ENCODE peak calls at places on chromosomes 3 and 15, in nine cellular contexts. One of them, this sample, is unnamed.

GRCh38 chr3:46934067-46934466 is 42.5 kb downstream of the CCDC12 start:
- DNase-seq in stomach: no peak
- DNase-seq in lower lobe of right lung: peak
- DNase-seq in uterus: no peak
- DNase-seq in CD4-positive, alpha-beta T cell: no peak
- DNase-seq in HFFc6: no peak
- DNase-seq in H9: no peak
- DNase-seq in OCI-LY7: no peak
- DNase-seq in B cell: no peak
- DNase-seq in this sample: no peak

GRCh38 chr15:78629716-78630065 is 8.9 kb upstream of the CHRNA3 start:
- DNase-seq in stomach: peak
- DNase-seq in lower lobe of right lung: no peak
- DNase-seq in uterus: no peak
- DNase-seq in CD4-positive, alpha-beta T cell: no peak
- DNase-seq in HFFc6: no peak
- DNase-seq in H9: no peak
- DNase-seq in OCI-LY7: no peak
- DNase-seq in B cell: no peak
- DNase-seq in this sample: no peak

GRCh38 chr3:195893516-195893915 is 14.8 kb downstream of the TNK2 start:
- DNase-seq in stomach: no peak
- DNase-seq in lower lobe of right lung: no peak
- DNase-seq in uterus: no peak
- DNase-seq in CD4-positive, alpha-beta T cell: no peak
- DNase-seq in HFFc6: no peak
- DNase-seq in H9: no peak
- DNase-seq in OCI-LY7: peak
- DNase-seq in B cell: peak
- DNase-seq in this sample: no peak

GRCh38 chr3:15097889-15098288 is 1.1 kb downstream of the RBSN start:
- DNase-seq in stomach: no peak
- DNase-seq in lower lobe of right lung: no peak
- DNase-seq in uterus: no peak
- DNase-seq in CD4-positive, alpha-beta T cell: no peak
- DNase-seq in HFFc6: peak
- DNase-seq in H9: no peak
- DNase-seq in OCI-LY7: peak
- DNase-seq in B cell: no peak
- DNase-seq in this sample: no peak

GRCh38 chr15:75452364-75452967 is 976 bp upstream of the SIN3A start:
- DNase-seq in stomach: peak
- DNase-seq in lower lobe of right lung: peak
- DNase-seq in uterus: peak
- DNase-seq in CD4-positive, alpha-beta T cell: peak
- DNase-seq in HFFc6: peak
- DNase-seq in H9: peak
- DNase-seq in OCI-LY7: peak
- DNase-seq in B cell: peak
- DNase-seq in this sample: no peak

GRCh38 chr15:65829150-65829764 is 37.2 kb upstream of the DENND4A start:
- DNase-seq in stomach: no peak
- DNase-seq in lower lobe of right lung: no peak
- DNase-seq in uterus: no peak
- DNase-seq in CD4-positive, alpha-beta T cell: no peak
- DNase-seq in HFFc6: no peak
- DNase-seq in H9: no peak
- DNase-seq in OCI-LY7: peak
- DNase-seq in B cell: no peak
- DNase-seq in this sample: no peak

GRCh38 chr15:89199734-89200133 is 21.6 kb downstream of the RLBP1 start:
- DNase-seq in stomach: no peak
- DNase-seq in lower lobe of right lung: no peak
- DNase-seq in uterus: no peak
- DNase-seq in CD4-positive, alpha-beta T cell: no peak
- DNase-seq in HFFc6: no peak
- DNase-seq in H9: peak
- DNase-seq in OCI-LY7: no peak
- DNase-seq in B cell: no peak
- DNase-seq in this sample: peak

GRCh38 chr15:62966294-62966693 is 76.3 kb upstream of the TPM1 start:
- DNase-seq in stomach: no peak
- DNase-seq in lower lobe of right lung: no peak
- DNase-seq in uterus: no peak
- DNase-seq in CD4-positive, alpha-beta T cell: no peak
- DNase-seq in HFFc6: no peak
- DNase-seq in H9: no peak
- DNase-seq in OCI-LY7: no peak
- DNase-seq in B cell: no peak
- DNase-seq in this sample: no peak

GRCh38 chr3:157271283-157271882 is 111.4 kb upstream of the CCNL1 start:
- DNase-seq in stomach: no peak
- DNase-seq in lower lobe of right lung: no peak
- DNase-seq in uterus: no peak
- DNase-seq in CD4-positive, alpha-beta T cell: no peak
- DNase-seq in HFFc6: no peak
- DNase-seq in H9: no peak
- DNase-seq in OCI-LY7: no peak
- DNase-seq in B cell: no peak
- DNase-seq in this sample: no peak

GRCh38 chr3:24454862-24455261 is 39.8 kb downstream of the THRB start:
- DNase-seq in stomach: no peak
- DNase-seq in lower lobe of right lung: no peak
- DNase-seq in uterus: no peak
- DNase-seq in CD4-positive, alpha-beta T cell: no peak
- DNase-seq in HFFc6: no peak
- DNase-seq in H9: no peak
- DNase-seq in OCI-LY7: no peak
- DNase-seq in B cell: no peak
- DNase-seq in this sample: no peak

GRCh38 chr3:187183210-187183862 is 13.9 kb upstream of the RTP1 start:
- DNase-seq in stomach: no peak
- DNase-seq in lower lobe of right lung: no peak
- DNase-seq in uterus: no peak
- DNase-seq in CD4-positive, alpha-beta T cell: no peak
- DNase-seq in HFFc6: no peak
- DNase-seq in H9: peak
- DNase-seq in OCI-LY7: no peak
- DNase-seq in B cell: no peak
- DNase-seq in this sample: no peak

GRCh38 chr3:42864321-42864950 is 11.2 kb downstream of the CYP8B1 start:
- DNase-seq in stomach: no peak
- DNase-seq in lower lobe of right lung: no peak
- DNase-seq in uterus: no peak
- DNase-seq in CD4-positive, alpha-beta T cell: no peak
- DNase-seq in HFFc6: no peak
- DNase-seq in H9: no peak
- DNase-seq in OCI-LY7: no peak
- DNase-seq in B cell: no peak
- DNase-seq in this sample: no peak

GRCh38 chr3:55180936-55181535 is 253.2 kb upstream of the LRTM1 start:
- DNase-seq in stomach: no peak
- DNase-seq in lower lobe of right lung: no peak
- DNase-seq in uterus: no peak
- DNase-seq in CD4-positive, alpha-beta T cell: no peak
- DNase-seq in HFFc6: peak
- DNase-seq in H9: no peak
- DNase-seq in OCI-LY7: peak
- DNase-seq in B cell: no peak
- DNase-seq in this sample: no peak

GRCh38 chr3:77464106-77464688 is 424.3 kb downstream of the ROBO2 start:
- DNase-seq in stomach: no peak
- DNase-seq in lower lobe of right lung: no peak
- DNase-seq in uterus: no peak
- DNase-seq in CD4-positive, alpha-beta T cell: no peak
- DNase-seq in HFFc6: peak
- DNase-seq in H9: no peak
- DNase-seq in OCI-LY7: no peak
- DNase-seq in B cell: no peak
- DNase-seq in this sample: no peak
- TF ChIP-seq CTCF in stomach: no peak
- TF ChIP-seq CTCF in lower lobe of right lung: no peak
- TF ChIP-seq CTCF in uterus: no peak
- TF ChIP-seq CTCF in CD4-positive, alpha-beta T cell: no peak
- TF ChIP-seq CTCF in HFFc6: no peak
- TF ChIP-seq CTCF in H9: no peak
- TF ChIP-seq CTCF in OCI-LY7: no peak
- TF ChIP-seq CTCF in B cell: no peak
- TF ChIP-seq CTCF in this sample: no peak

DNA sequence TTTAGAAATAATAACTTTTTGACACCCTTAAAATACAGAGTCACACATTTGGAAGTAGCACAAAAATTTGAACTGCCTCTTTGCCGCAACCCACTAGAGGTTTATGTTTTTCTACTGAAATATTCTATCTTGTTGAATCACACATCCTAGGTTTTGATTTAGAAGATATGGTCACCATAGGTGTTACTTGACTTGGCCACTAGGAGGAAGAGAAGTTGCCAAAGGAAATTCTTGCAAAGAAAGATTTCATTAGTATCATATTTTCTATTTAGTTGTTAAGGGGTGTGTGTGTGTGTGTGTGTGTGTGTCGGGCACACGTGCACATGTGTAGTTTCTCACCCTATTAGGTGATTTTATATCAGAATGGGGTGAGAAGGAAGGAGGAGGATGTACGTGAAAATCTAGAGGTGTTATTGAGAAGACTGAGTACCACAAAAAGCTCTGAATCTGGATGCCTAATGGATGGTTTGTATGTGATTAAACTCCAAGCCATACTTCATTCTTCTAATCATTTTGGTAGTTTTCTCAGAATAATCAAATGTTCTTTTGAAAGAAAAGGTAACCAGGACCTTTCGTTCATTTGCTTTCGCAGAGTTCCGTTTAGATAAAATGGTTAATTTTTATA is 31.5 kb downstream of the ZFAND6 start:
- DNase-seq in stomach: no peak
- DNase-seq in lower lobe of right lung: no peak
- DNase-seq in uterus: no peak
- DNase-seq in CD4-positive, alpha-beta T cell: no peak
- DNase-seq in HFFc6: no peak
- DNase-seq in H9: no peak
- DNase-seq in OCI-LY7: no peak
- DNase-seq in B cell: no peak
- DNase-seq in this sample: no peak
- TF ChIP-seq CTCF in stomach: no peak
- TF ChIP-seq CTCF in lower lobe of right lung: peak
- TF ChIP-seq CTCF in uterus: no peak
- TF ChIP-seq CTCF in CD4-positive, alpha-beta T cell: peak
- TF ChIP-seq CTCF in HFFc6: peak
- TF ChIP-seq CTCF in H9: peak
- TF ChIP-seq CTCF in OCI-LY7: peak
- TF ChIP-seq CTCF in B cell: peak
- TF ChIP-seq CTCF in this sample: peak

GRCh38 chr3:44284949-44285348 is 43.3 kb downstream of the TOPAZ1 start:
- DNase-seq in stomach: no peak
- DNase-seq in lower lobe of right lung: no peak
- DNase-seq in uterus: no peak
- DNase-seq in CD4-positive, alpha-beta T cell: no peak
- DNase-seq in HFFc6: no peak
- DNase-seq in H9: no peak
- DNase-seq in OCI-LY7: no peak
- DNase-seq in B cell: no peak
- DNase-seq in this sample: no peak

GRCh38 chr3:44277925-44278324 is 36.2 kb downstream of the TOPAZ1 start:
- DNase-seq in stomach: no peak
- DNase-seq in lower lobe of right lung: no peak
- DNase-seq in uterus: no peak
- DNase-seq in CD4-positive, alpha-beta T cell: no peak
- DNase-seq in HFFc6: no peak
- DNase-seq in H9: no peak
- DNase-seq in OCI-LY7: no peak
- DNase-seq in B cell: no peak
- DNase-seq in this sample: no peak

GRCh38 chr3:44280077-44280476 is 38.4 kb downstream of the TOPAZ1 start:
- DNase-seq in stomach: no peak
- DNase-seq in lower lobe of right lung: no peak
- DNase-seq in uterus: no peak
- DNase-seq in CD4-positive, alpha-beta T cell: no peak
- DNase-seq in HFFc6: no peak
- DNase-seq in H9: no peak
- DNase-seq in OCI-LY7: no peak
- DNase-seq in B cell: no peak
- DNase-seq in this sample: no peak

DNA sequence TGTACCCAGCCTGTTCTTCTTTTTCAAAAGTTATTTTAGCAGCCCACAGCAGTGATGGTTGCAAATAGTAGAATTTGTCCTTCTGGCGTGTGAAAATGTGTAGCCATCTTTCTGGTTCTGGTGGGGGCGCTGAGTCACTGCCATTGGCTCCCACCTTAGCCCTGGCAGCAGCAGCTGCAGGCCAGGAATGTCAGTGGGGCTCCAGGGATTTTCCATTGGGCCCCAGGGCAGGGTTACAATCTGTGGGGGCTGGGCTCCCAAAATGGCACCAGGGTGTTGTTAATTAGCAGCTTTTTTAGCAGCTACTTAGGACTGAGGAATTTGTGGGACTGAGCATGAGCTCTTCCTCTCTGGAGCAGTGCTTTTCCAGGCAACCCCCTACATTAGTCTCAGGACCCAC is 38.9 kb downstream of the TOPAZ1 start:
- DNase-seq in stomach: no peak
- DNase-seq in lower lobe of right lung: no peak
- DNase-seq in uterus: no peak
- DNase-seq in CD4-positive, alpha-beta T cell: no peak
- DNase-seq in HFFc6: no peak
- DNase-seq in H9: peak
- DNase-seq in OCI-LY7: no peak
- DNase-seq in B cell: no peak
- DNase-seq in this sample: no peak
- TF ChIP-seq CTCF in stomach: no peak
- TF ChIP-seq CTCF in lower lobe of right lung: no peak
- TF ChIP-seq CTCF in uterus: no peak
- TF ChIP-seq CTCF in CD4-positive, alpha-beta T cell: no peak
- TF ChIP-seq CTCF in HFFc6: no peak
- TF ChIP-seq CTCF in H9: no peak
- TF ChIP-seq CTCF in OCI-LY7: no peak
- TF ChIP-seq CTCF in B cell: no peak
- TF ChIP-seq CTCF in this sample: no peak

GRCh38 chr3:21292971-21293370 is 458.0 kb downstream of the ZNF385D start:
- DNase-seq in stomach: no peak
- DNase-seq in lower lobe of right lung: no peak
- DNase-seq in uterus: no peak
- DNase-seq in CD4-positive, alpha-beta T cell: no peak
- DNase-seq in HFFc6: no peak
- DNase-seq in H9: no peak
- DNase-seq in OCI-LY7: no peak
- DNase-seq in B cell: no peak
- DNase-seq in this sample: no peak

GRCh38 chr3:21294768-21295167 is 456.2 kb downstream of the ZNF385D start:
- DNase-seq in stomach: no peak
- DNase-seq in lower lobe of right lung: no peak
- DNase-seq in uterus: no peak
- DNase-seq in CD4-positive, alpha-beta T cell: no peak
- DNase-seq in HFFc6: peak
- DNase-seq in H9: no peak
- DNase-seq in OCI-LY7: no peak
- DNase-seq in B cell: no peak
- DNase-seq in this sample: no peak

DNA sequence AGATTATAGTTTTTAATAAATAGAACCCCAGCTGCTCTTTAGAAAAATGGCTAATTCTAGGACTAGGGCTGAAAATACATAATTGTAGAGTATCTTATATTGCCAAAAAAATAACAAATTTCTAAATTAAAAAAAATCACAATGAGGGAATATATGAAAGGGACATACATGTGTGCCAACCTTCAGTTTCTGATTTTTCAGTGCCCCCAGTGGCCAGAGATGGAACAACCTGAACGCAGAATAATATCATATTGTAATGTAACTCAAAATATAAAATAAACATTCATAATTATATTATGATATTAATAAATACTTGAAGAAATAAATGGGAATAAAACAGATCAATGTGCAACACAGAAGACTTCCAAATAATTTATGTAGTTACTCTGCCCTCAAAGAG is 460.5 kb downstream of the ZNF385D start:
- DNase-seq in stomach: no peak
- DNase-seq in lower lobe of right lung: no peak
- DNase-seq in uterus: no peak
- DNase-seq in CD4-positive, alpha-beta T cell: no peak
- DNase-seq in HFFc6: no peak
- DNase-seq in H9: no peak
- DNase-seq in OCI-LY7: no peak
- DNase-seq in B cell: no peak
- DNase-seq in this sample: no peak
- TF ChIP-seq CTCF in stomach: no peak
- TF ChIP-seq CTCF in lower lobe of right lung: peak
- TF ChIP-seq CTCF in uterus: no peak
- TF ChIP-seq CTCF in CD4-positive, alpha-beta T cell: no peak
- TF ChIP-seq CTCF in HFFc6: peak
- TF ChIP-seq CTCF in H9: peak
- TF ChIP-seq CTCF in OCI-LY7: peak
- TF ChIP-seq CTCF in B cell: peak
- TF ChIP-seq CTCF in this sample: peak